ENCODE peak calls at places on chromosomes 12 and 14, in six cellular contexts. One of them, this sample, is unnamed.

GRCh38 chr12:115630133-115630532 is 647.4 kb downstream of the MED13L start:
- DNase-seq in neuronal stem cell: no peak
- DNase-seq in IMR-90: no peak
- DNase-seq in mesenchymal stem cell: no peak
- DNase-seq in H1: no peak
- DNase-seq in trophoblast cell: no peak
- DNase-seq in this sample: no peak

GRCh38 chr12:54239568-54239967 is 40.4 kb downstream of the CBX5 start:
- DNase-seq in neuronal stem cell: no peak
- DNase-seq in IMR-90: no peak
- DNase-seq in mesenchymal stem cell: no peak
- DNase-seq in H1: no peak
- DNase-seq in trophoblast cell: no peak
- DNase-seq in this sample: no peak

GRCh38 chr14:105069887-105070759 is 4.9 kb upstream of the GPR132 start:
- DNase-seq in neuronal stem cell: no peak
- DNase-seq in IMR-90: peak
- DNase-seq in mesenchymal stem cell: peak
- DNase-seq in H1: no peak
- DNase-seq in trophoblast cell: peak
- DNase-seq in this sample: peak

GRCh38 chr14:28142400-28143015 is 624.1 kb upstream of the FOXG1 start:
- DNase-seq in neuronal stem cell: no peak
- DNase-seq in IMR-90: no peak
- DNase-seq in mesenchymal stem cell: no peak
- DNase-seq in H1: no peak
- DNase-seq in trophoblast cell: no peak
- DNase-seq in this sample: no peak

GRCh38 chr12:121388421-121388981 is 11.4 kb upstream of the RNF34 start:
- DNase-seq in neuronal stem cell: no peak
- DNase-seq in IMR-90: peak
- DNase-seq in mesenchymal stem cell: peak
- DNase-seq in H1: no peak
- DNase-seq in trophoblast cell: peak
- DNase-seq in this sample: no peak

GRCh38 chr12:57218030-57218853 is 1.6 kb downstream of the NXPH4 start:
- DNase-seq in neuronal stem cell: no peak
- DNase-seq in IMR-90: peak
- DNase-seq in mesenchymal stem cell: no peak
- DNase-seq in H1: peak
- DNase-seq in trophoblast cell: no peak
- DNase-seq in this sample: no peak

GRCh38 chr14:77026166-77026929 is 2.2 kb downstream of the IRF2BPL start:
- DNase-seq in neuronal stem cell: peak
- DNase-seq in IMR-90: peak
- DNase-seq in mesenchymal stem cell: peak
- DNase-seq in H1: peak
- DNase-seq in trophoblast cell: no peak
- DNase-seq in this sample: no peak

GRCh38 chr14:73744874-73745529 is 30.8 kb upstream of the PNMA1 start:
- DNase-seq in neuronal stem cell: no peak
- DNase-seq in IMR-90: no peak
- DNase-seq in mesenchymal stem cell: no peak
- DNase-seq in H1: no peak
- DNase-seq in trophoblast cell: no peak
- DNase-seq in this sample: peak

GRCh38 chr12:5094986-5095385 is 51.3 kb downstream of the KCNA5 start:
- DNase-seq in neuronal stem cell: no peak
- DNase-seq in IMR-90: no peak
- DNase-seq in mesenchymal stem cell: no peak
- DNase-seq in H1: no peak
- DNase-seq in trophoblast cell: no peak
- DNase-seq in this sample: no peak

GRCh38 chr14:44112774-44113460 is 394.2 kb downstream of the FSCB start:
- DNase-seq in neuronal stem cell: no peak
- DNase-seq in IMR-90: no peak
- DNase-seq in mesenchymal stem cell: peak
- DNase-seq in H1: no peak
- DNase-seq in trophoblast cell: no peak
- DNase-seq in this sample: no peak

GRCh38 chr14:103576371-103577024 is 13.7 kb downstream of the COA8 start:
- DNase-seq in neuronal stem cell: peak
- DNase-seq in IMR-90: peak
- DNase-seq in mesenchymal stem cell: peak
- DNase-seq in H1: no peak
- DNase-seq in trophoblast cell: peak
- DNase-seq in this sample: peak

GRCh38 chr14:101859538-101859902 is 98.0 kb downstream of the PPP2R5C start:
- DNase-seq in neuronal stem cell: no peak
- DNase-seq in IMR-90: no peak
- DNase-seq in mesenchymal stem cell: no peak
- DNase-seq in H1: no peak
- DNase-seq in trophoblast cell: no peak
- DNase-seq in this sample: no peak

GRCh38 chr12:46926536-46926935 is 100.7 kb upstream of the SLC38A4 start:
- DNase-seq in neuronal stem cell: no peak
- DNase-seq in IMR-90: no peak
- DNase-seq in mesenchymal stem cell: no peak
- DNase-seq in H1: no peak
- DNase-seq in trophoblast cell: no peak
- DNase-seq in this sample: no peak

GRCh38 chr12:67695974-67696373 is 47.4 kb downstream of the DYRK2 start:
- DNase-seq in neuronal stem cell: no peak
- DNase-seq in IMR-90: no peak
- DNase-seq in mesenchymal stem cell: no peak
- DNase-seq in H1: no peak
- DNase-seq in trophoblast cell: no peak
- DNase-seq in this sample: no peak

GRCh38 chr12:38469689-38470088 is 153.1 kb downstream of the ALG10B start:
- DNase-seq in neuronal stem cell: peak
- DNase-seq in IMR-90: no peak
- DNase-seq in mesenchymal stem cell: no peak
- DNase-seq in H1: no peak
- DNase-seq in trophoblast cell: no peak
- DNase-seq in this sample: no peak

GRCh38 chr12:70659077-70659606 is 21.9 kb upstream of the PTPRB start:
- DNase-seq in neuronal stem cell: no peak
- DNase-seq in IMR-90: no peak
- DNase-seq in mesenchymal stem cell: no peak
- DNase-seq in H1: no peak
- DNase-seq in trophoblast cell: no peak
- DNase-seq in this sample: no peak

GRCh38 chr12:124993568-124994434 is at the start of gene BRI3BP:
- DNase-seq in neuronal stem cell: peak
- DNase-seq in IMR-90: peak
- DNase-seq in mesenchymal stem cell: peak
- DNase-seq in H1: peak
- DNase-seq in trophoblast cell: peak
- DNase-seq in this sample: peak

GRCh38 chr12:62934799-62935674 is at the start of gene PPM1H:
- DNase-seq in neuronal stem cell: peak
- DNase-seq in IMR-90: peak
- DNase-seq in mesenchymal stem cell: peak
- DNase-seq in H1: peak
- DNase-seq in trophoblast cell: peak
- DNase-seq in this sample: peak
- H3K4ac ChIP-seq in neuronal stem cell: no peak
- H3K4ac ChIP-seq in IMR-90: no peak
- H3K4ac ChIP-seq in mesenchymal stem cell: peak
- H3K4ac ChIP-seq in H1: no peak
- H3K4ac ChIP-seq in trophoblast cell: peak
- H3K4ac ChIP-seq in this sample: no peak

GRCh38 chr14:54774824-54775223 is 127.8 kb downstream of the GCH1 start:
- DNase-seq in neuronal stem cell: no peak
- DNase-seq in IMR-90: no peak
- DNase-seq in mesenchymal stem cell: no peak
- DNase-seq in H1: no peak
- DNase-seq in trophoblast cell: no peak
- DNase-seq in this sample: no peak

GRCh38 chr14:54769955-54770863 is 132.4 kb downstream of the GCH1 start:
- DNase-seq in neuronal stem cell: no peak
- DNase-seq in IMR-90: no peak
- DNase-seq in mesenchymal stem cell: no peak
- DNase-seq in H1: no peak
- DNase-seq in trophoblast cell: peak
- DNase-seq in this sample: no peak

GRCh38 chr14:54773171-54774006 is 129.2 kb downstream of the GCH1 start:
- DNase-seq in neuronal stem cell: peak
- DNase-seq in IMR-90: peak
- DNase-seq in mesenchymal stem cell: peak
- DNase-seq in H1: peak
- DNase-seq in trophoblast cell: peak
- DNase-seq in this sample: peak

GRCh38 chr14:54771411-54772027 is 131.1 kb downstream of the GCH1 start:
- DNase-seq in neuronal stem cell: no peak
- DNase-seq in IMR-90: no peak
- DNase-seq in mesenchymal stem cell: no peak
- DNase-seq in H1: no peak
- DNase-seq in trophoblast cell: peak
- DNase-seq in this sample: no peak

DNA sequence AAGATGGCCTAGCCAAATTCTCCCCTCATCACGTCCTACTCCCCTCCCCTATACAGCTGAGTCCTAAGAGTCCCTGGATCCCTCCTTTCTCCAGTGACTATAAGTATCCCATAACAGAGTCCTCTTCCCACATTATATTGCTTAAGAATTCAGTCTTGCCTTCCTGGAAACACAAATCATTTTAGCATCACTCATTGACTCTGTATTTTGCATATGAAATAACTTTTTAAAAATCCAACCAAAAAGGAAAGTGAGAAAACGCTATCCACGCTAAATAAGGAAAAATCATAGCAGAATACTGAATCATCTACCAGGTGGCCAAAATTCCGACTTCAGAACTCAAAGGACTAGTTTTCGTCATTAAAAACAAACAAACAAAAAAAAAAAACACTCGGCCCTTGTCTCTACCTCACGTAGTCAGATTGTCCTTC is 130.2 kb downstream of the GCH1 start:
- DNase-seq in neuronal stem cell: no peak
- DNase-seq in IMR-90: peak
- DNase-seq in mesenchymal stem cell: peak
- DNase-seq in H1: no peak
- DNase-seq in trophoblast cell: peak
- DNase-seq in this sample: no peak
- H3K9ac ChIP-seq in neuronal stem cell: no peak
- H3K9ac ChIP-seq in IMR-90: peak
- H3K9ac ChIP-seq in mesenchymal stem cell: peak
- H3K9ac ChIP-seq in H1: no peak
- H3K9ac ChIP-seq in trophoblast cell: no peak
- H3K9ac ChIP-seq in this sample: no peak

GRCh38 chr12:89126712-89127111 is 225.6 kb downstream of the DUSP6 start:
- DNase-seq in neuronal stem cell: no peak
- DNase-seq in IMR-90: peak
- DNase-seq in mesenchymal stem cell: no peak
- DNase-seq in H1: no peak
- DNase-seq in trophoblast cell: peak
- DNase-seq in this sample: no peak

GRCh38 chr12:89134213-89134770 is 218.0 kb downstream of the DUSP6 start:
- DNase-seq in neuronal stem cell: no peak
- DNase-seq in IMR-90: no peak
- DNase-seq in mesenchymal stem cell: no peak
- DNase-seq in H1: no peak
- DNase-seq in trophoblast cell: no peak
- DNase-seq in this sample: no peak

DNA sequence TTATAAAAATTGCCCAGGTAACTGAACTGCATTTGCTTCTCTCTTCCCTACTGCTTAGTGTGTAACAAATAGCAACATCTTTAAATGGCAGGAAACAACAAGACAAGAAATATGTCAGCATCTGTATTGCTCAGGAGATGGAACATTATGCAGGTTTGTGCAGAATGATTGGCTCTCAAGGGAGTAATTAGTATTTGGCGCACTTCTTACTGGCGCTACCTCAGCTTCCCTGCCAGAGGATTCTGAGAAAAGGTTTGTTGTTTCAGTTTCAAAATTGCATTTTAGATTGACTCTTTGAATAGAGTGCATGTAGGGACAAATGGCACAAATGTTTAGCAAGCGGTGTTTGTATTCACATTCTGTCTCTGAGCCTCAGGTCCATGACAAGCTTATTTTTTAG is 222.8 kb downstream of the DUSP6 start:
- DNase-seq in neuronal stem cell: no peak
- DNase-seq in IMR-90: no peak
- DNase-seq in mesenchymal stem cell: no peak
- DNase-seq in H1: no peak
- DNase-seq in trophoblast cell: no peak
- DNase-seq in this sample: no peak
- H3K14ac ChIP-seq in neuronal stem cell: no peak
- H3K14ac ChIP-seq in IMR-90: no peak
- H3K14ac ChIP-seq in mesenchymal stem cell: no peak
- H3K14ac ChIP-seq in H1: no peak
- H3K14ac ChIP-seq in trophoblast cell: no peak
- H3K14ac ChIP-seq in this sample: no peak

GRCh38 chr12:112854344-112854743 is 52.4 kb upstream of the OAS1 start:
- DNase-seq in neuronal stem cell: no peak
- DNase-seq in IMR-90: no peak
- DNase-seq in mesenchymal stem cell: no peak
- DNase-seq in H1: no peak
- DNase-seq in trophoblast cell: no peak
- DNase-seq in this sample: no peak

GRCh38 chr12:112855375-112855774 is 51.4 kb upstream of the OAS1 start:
- DNase-seq in neuronal stem cell: no peak
- DNase-seq in IMR-90: no peak
- DNase-seq in mesenchymal stem cell: no peak
- DNase-seq in H1: no peak
- DNase-seq in trophoblast cell: no peak
- DNase-seq in this sample: peak

GRCh38 chr12:112861284-112861683 is 45.5 kb upstream of the OAS1 start:
- DNase-seq in neuronal stem cell: no peak
- DNase-seq in IMR-90: no peak
- DNase-seq in mesenchymal stem cell: no peak
- DNase-seq in H1: no peak
- DNase-seq in trophoblast cell: no peak
- DNase-seq in this sample: no peak

GRCh38 chr12:112862570-112863137 is 44.1 kb upstream of the OAS1 start:
- DNase-seq in neuronal stem cell: no peak
- DNase-seq in IMR-90: no peak
- DNase-seq in mesenchymal stem cell: no peak
- DNase-seq in H1: no peak
- DNase-seq in trophoblast cell: no peak
- DNase-seq in this sample: no peak

DNA sequence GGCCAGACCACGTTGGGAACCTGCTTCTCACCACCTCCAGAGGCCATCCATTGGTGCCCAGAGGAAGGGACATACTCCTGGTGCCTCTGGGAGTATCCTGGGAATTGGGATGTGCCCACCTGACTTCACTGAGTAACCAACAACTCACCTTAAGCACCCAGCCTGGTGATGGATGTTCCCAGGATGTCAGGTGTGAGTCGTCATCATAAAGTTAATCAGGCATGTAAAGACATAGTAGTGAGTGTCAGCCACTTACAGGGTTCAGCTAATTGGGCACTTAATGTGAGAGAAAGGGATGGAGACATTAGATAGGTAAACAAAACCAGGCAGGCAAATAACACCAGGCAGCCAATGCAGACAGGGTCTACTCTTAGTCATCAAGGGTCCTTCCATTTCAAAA is 48.0 kb upstream of the OAS1 start:
- DNase-seq in neuronal stem cell: no peak
- DNase-seq in IMR-90: no peak
- DNase-seq in mesenchymal stem cell: no peak
- DNase-seq in H1: no peak
- DNase-seq in trophoblast cell: no peak
- DNase-seq in this sample: no peak
- H3K4ac ChIP-seq in neuronal stem cell: no peak
- H3K4ac ChIP-seq in IMR-90: no peak
- H3K4ac ChIP-seq in mesenchymal stem cell: no peak
- H3K4ac ChIP-seq in H1: no peak
- H3K4ac ChIP-seq in trophoblast cell: no peak
- H3K4ac ChIP-seq in this sample: no peak

This sample was measured in H9.